ENCODE peak calls at places on chromosomes 4 and X, in four cellular contexts. J is bronchial epithelial cell; P is sigmoid colon; F is CD8-positive, alpha-beta T cell. D is an unnamed sample.

GRCh38 chr4:11769425-11769824 is 340.7 kb upstream of the HS3ST1 start:
- DNase-seq in J (peak), P (no peak), F (no peak), D (no peak)

GRCh38 chrX:130623508-130623907 is 221.7 kb downstream of the RBMX2 start:
- DNase-seq in J (no peak), P (no peak), F (no peak), D (no peak)

GRCh38 chrX:23742174-23742692 is 843 bp downstream of the ACOT9 start:
- DNase-seq in J (peak), P (peak), F (no peak), D (peak)

GRCh38 chr4:27154706-27155105 is 294.1 kb downstream of the STIM2 start:
- DNase-seq in J (peak), P (no peak), F (no peak), D (no peak)

GRCh38 chr4:38930199-38930598 is 62.6 kb downstream of the FAM114A1 start:
- DNase-seq in J (no peak), P (no peak), F (no peak), D (no peak)

GRCh38 chr4:26726655-26727387 is 133.8 kb upstream of the STIM2 start:
- DNase-seq in J (no peak), P (no peak), F (no peak), D (no peak)

GRCh38 chrX:7149421-7149820 is 1.5 kb upstream of the PUDP start:
- DNase-seq in J (no peak), P (no peak), F (no peak), D (no peak)

GRCh38 chr4:40719008-40719623 is 30.6 kb upstream of the NSUN7 start:
- DNase-seq in J (peak), P (no peak), F (no peak), D (peak)

GRCh38 chr4:6362243-6362885 is 92.7 kb downstream of the WFS1 start:
- DNase-seq in J (no peak), P (no peak), F (no peak), D (no peak)

GRCh38 chrX:74578137-74578536 is 36.3 kb downstream of the RLIM start:
- DNase-seq in J (no peak), P (no peak), F (no peak), D (no peak)

D was measured in AG09319.